ENCODE peak calls at places on chromosomes 13 and 19, in four cellular contexts. One of them, this sample, is unnamed.

GRCh38 chr19:53809518-53810186 is 14.5 kb downstream of the NLRP12 start:
- DNase-seq in activated naive CD8-positive, alpha-beta T cell treated with anti-CD3 and anti-CD28 coated beads, Interleukin-2, amount 50 U/mL, for 24 hours: no peak
- DNase-seq in nephron progenitor cell: peak
- DNase-seq in kidney: no peak
- DNase-seq in this sample: peak

GRCh38 chr13:51501592-51502205 is 48.9 kb upstream of the INTS6 start:
- DNase-seq in activated naive CD8-positive, alpha-beta T cell treated with anti-CD3 and anti-CD28 coated beads, Interleukin-2, amount 50 U/mL, for 24 hours: no peak
- DNase-seq in nephron progenitor cell: no peak
- DNase-seq in kidney: no peak
- DNase-seq in this sample: no peak

GRCh38 chr19:39341122-39341719 is 1.0 kb upstream of the SAMD4B start:
- DNase-seq in activated naive CD8-positive, alpha-beta T cell treated with anti-CD3 and anti-CD28 coated beads, Interleukin-2, amount 50 U/mL, for 24 hours: peak
- DNase-seq in nephron progenitor cell: peak
- DNase-seq in kidney: peak
- DNase-seq in this sample: no peak

GRCh38 chr19:4173479-4174211 is 8.7 kb downstream of the SIRT6 start:
- DNase-seq in activated naive CD8-positive, alpha-beta T cell treated with anti-CD3 and anti-CD28 coated beads, Interleukin-2, amount 50 U/mL, for 24 hours: no peak
- DNase-seq in nephron progenitor cell: no peak
- DNase-seq in kidney: no peak
- DNase-seq in this sample: no peak

GRCh38 chr19:16319466-16319865 is 5.2 kb upstream of the KLF2 start:
- DNase-seq in activated naive CD8-positive, alpha-beta T cell treated with anti-CD3 and anti-CD28 coated beads, Interleukin-2, amount 50 U/mL, for 24 hours: peak
- DNase-seq in nephron progenitor cell: no peak
- DNase-seq in kidney: no peak
- DNase-seq in this sample: no peak

GRCh38 chr13:106143930-106144709 is 391.3 kb downstream of the EFNB2 start:
- DNase-seq in activated naive CD8-positive, alpha-beta T cell treated with anti-CD3 and anti-CD28 coated beads, Interleukin-2, amount 50 U/mL, for 24 hours: no peak
- DNase-seq in nephron progenitor cell: no peak
- DNase-seq in kidney: no peak
- DNase-seq in this sample: no peak

GRCh38 chr13:104301216-104301975 is 1235.2 kb upstream of the SLC10A2 start:
- DNase-seq in activated naive CD8-positive, alpha-beta T cell treated with anti-CD3 and anti-CD28 coated beads, Interleukin-2, amount 50 U/mL, for 24 hours: no peak
- DNase-seq in nephron progenitor cell: no peak
- DNase-seq in kidney: no peak
- DNase-seq in this sample: no peak

GRCh38 chr13:113519556-113519955 is 29.0 kb upstream of the DCUN1D2 start:
- DNase-seq in activated naive CD8-positive, alpha-beta T cell treated with anti-CD3 and anti-CD28 coated beads, Interleukin-2, amount 50 U/mL, for 24 hours: no peak
- DNase-seq in nephron progenitor cell: no peak
- DNase-seq in kidney: peak
- DNase-seq in this sample: no peak

GRCh38 chr13:107099661-107100060 is 531.7 kb upstream of the ARGLU1 start:
- DNase-seq in activated naive CD8-positive, alpha-beta T cell treated with anti-CD3 and anti-CD28 coated beads, Interleukin-2, amount 50 U/mL, for 24 hours: no peak
- DNase-seq in nephron progenitor cell: no peak
- DNase-seq in kidney: no peak
- DNase-seq in this sample: no peak

GRCh38 chr19:29686285-29686805 is 21.1 kb downstream of the PLEKHF1 start:
- DNase-seq in activated naive CD8-positive, alpha-beta T cell treated with anti-CD3 and anti-CD28 coated beads, Interleukin-2, amount 50 U/mL, for 24 hours: no peak
- DNase-seq in nephron progenitor cell: no peak
- DNase-seq in kidney: no peak
- DNase-seq in this sample: no peak

GRCh38 chr13:104315606-104316005 is 1249.4 kb upstream of the SLC10A2 start:
- DNase-seq in activated naive CD8-positive, alpha-beta T cell treated with anti-CD3 and anti-CD28 coated beads, Interleukin-2, amount 50 U/mL, for 24 hours: no peak
- DNase-seq in nephron progenitor cell: no peak
- DNase-seq in kidney: no peak
- DNase-seq in this sample: no peak

GRCh38 chr19:1861599-1862031 is 1.8 kb downstream of the KLF16 start:
- DNase-seq in activated naive CD8-positive, alpha-beta T cell treated with anti-CD3 and anti-CD28 coated beads, Interleukin-2, amount 50 U/mL, for 24 hours: no peak
- DNase-seq in nephron progenitor cell: no peak
- DNase-seq in kidney: peak
- DNase-seq in this sample: no peak

GRCh38 chr13:106471957-106472543 is 63.4 kb downstream of the EFNB2 start:
- DNase-seq in activated naive CD8-positive, alpha-beta T cell treated with anti-CD3 and anti-CD28 coated beads, Interleukin-2, amount 50 U/mL, for 24 hours: no peak
- DNase-seq in nephron progenitor cell: no peak
- DNase-seq in kidney: no peak
- DNase-seq in this sample: peak

GRCh38 chr13:25771641-25772478 is 280.0 kb downstream of the SHISA2 start:
- DNase-seq in activated naive CD8-positive, alpha-beta T cell treated with anti-CD3 and anti-CD28 coated beads, Interleukin-2, amount 50 U/mL, for 24 hours: no peak
- DNase-seq in nephron progenitor cell: no peak
- DNase-seq in kidney: no peak
- DNase-seq in this sample: no peak

GRCh38 chr19:54172764-54173699 is at the start of gene TMC4:
- DNase-seq in activated naive CD8-positive, alpha-beta T cell treated with anti-CD3 and anti-CD28 coated beads, Interleukin-2, amount 50 U/mL, for 24 hours: no peak
- DNase-seq in nephron progenitor cell: no peak
- DNase-seq in kidney: peak
- DNase-seq in this sample: no peak

GRCh38 chr13:91314888-91315287 is 32.6 kb upstream of the MIR17HG start:
- DNase-seq in activated naive CD8-positive, alpha-beta T cell treated with anti-CD3 and anti-CD28 coated beads, Interleukin-2, amount 50 U/mL, for 24 hours: no peak
- DNase-seq in nephron progenitor cell: no peak
- DNase-seq in kidney: no peak
- DNase-seq in this sample: no peak

GRCh38 chr13:39451860-39452301 is 151.1 kb downstream of the LHFPL6 start:
- DNase-seq in activated naive CD8-positive, alpha-beta T cell treated with anti-CD3 and anti-CD28 coated beads, Interleukin-2, amount 50 U/mL, for 24 hours: no peak
- DNase-seq in nephron progenitor cell: no peak
- DNase-seq in kidney: no peak
- DNase-seq in this sample: no peak

GRCh38 chr13:110106726-110107125 is 200.2 kb downstream of the COL4A1 start:
- DNase-seq in activated naive CD8-positive, alpha-beta T cell treated with anti-CD3 and anti-CD28 coated beads, Interleukin-2, amount 50 U/mL, for 24 hours: no peak
- DNase-seq in nephron progenitor cell: no peak
- DNase-seq in kidney: no peak
- DNase-seq in this sample: no peak

GRCh38 chr13:76516013-76516412 is 370.2 kb downstream of the KCTD12 start:
- DNase-seq in activated naive CD8-positive, alpha-beta T cell treated with anti-CD3 and anti-CD28 coated beads, Interleukin-2, amount 50 U/mL, for 24 hours: no peak
- DNase-seq in nephron progenitor cell: no peak
- DNase-seq in kidney: no peak
- DNase-seq in this sample: no peak

GRCh38 chr13:93388701-93389100 is 162.1 kb downstream of the GPC6 start:
- DNase-seq in activated naive CD8-positive, alpha-beta T cell treated with anti-CD3 and anti-CD28 coated beads, Interleukin-2, amount 50 U/mL, for 24 hours: no peak
- DNase-seq in nephron progenitor cell: no peak
- DNase-seq in kidney: no peak
- DNase-seq in this sample: no peak

GRCh38 chr19:2846180-2846935 is 5.1 kb downstream of the ZNF555 start:
- DNase-seq in activated naive CD8-positive, alpha-beta T cell treated with anti-CD3 and anti-CD28 coated beads, Interleukin-2, amount 50 U/mL, for 24 hours: no peak
- DNase-seq in nephron progenitor cell: no peak
- DNase-seq in kidney: no peak
- DNase-seq in this sample: no peak

GRCh38 chr13:45492538-45492937 is 27.8 kb downstream of the COG3 start:
- DNase-seq in activated naive CD8-positive, alpha-beta T cell treated with anti-CD3 and anti-CD28 coated beads, Interleukin-2, amount 50 U/mL, for 24 hours: no peak
- DNase-seq in nephron progenitor cell: no peak
- DNase-seq in kidney: no peak
- DNase-seq in this sample: no peak

GRCh38 chr13:39970177-39970846 is 314.9 kb downstream of the COG6 start:
- DNase-seq in activated naive CD8-positive, alpha-beta T cell treated with anti-CD3 and anti-CD28 coated beads, Interleukin-2, amount 50 U/mL, for 24 hours: no peak
- DNase-seq in nephron progenitor cell: no peak
- DNase-seq in kidney: no peak
- DNase-seq in this sample: no peak

GRCh38 chr19:48445256-48445605 is 552 bp upstream of the GRWD1 start:
- DNase-seq in activated naive CD8-positive, alpha-beta T cell treated with anti-CD3 and anti-CD28 coated beads, Interleukin-2, amount 50 U/mL, for 24 hours: no peak
- DNase-seq in nephron progenitor cell: no peak
- DNase-seq in kidney: no peak
- DNase-seq in this sample: peak

This sample was measured in SK-N-DZ.